ENCODE peak calls at places on chromosomes 4 and X, in four cellular contexts. J, T, K and I are unnamed samples.

GRCh38 chr4:4524364-4524763 is 17.5 kb downstream of the STX18 start:
- DNase-seq in J (no peak), T (no peak), K (no peak), I (no peak)

GRCh38 chr4:46844325-46844917 is 64.6 kb downstream of the COX7B2 start:
- DNase-seq in J (peak), T (no peak), K (peak), I (peak)

GRCh38 chr4:102734591-102735385 is 26.0 kb downstream of the MANBA start:
- DNase-seq in J (no peak), T (no peak), K (peak), I (peak)

GRCh38 chr4:184689681-184690080 is 40.1 kb downstream of the PRIMPOL start:
- DNase-seq in J (no peak), T (no peak), K (no peak), I (no peak)

GRCh38 chr4:15318621-15319348 is 109.0 kb upstream of the C1QTNF7 start:
- DNase-seq in J (no peak), T (no peak), K (no peak), I (peak)

GRCh38 chr4:55154290-55154880 is 29.0 kb upstream of the KDR start:
- DNase-seq in J (no peak), T (no peak), K (no peak), I (no peak)

GRCh38 chrX:38841766-38842165 is 40.5 kb downstream of the MID1IP1 start:
- DNase-seq in J (no peak), T (no peak), K (no peak), I (no peak)

GRCh38 chr4:7392438-7393374 is 42.0 kb downstream of the PSAPL1 start:
- DNase-seq in J (peak), T (no peak), K (peak), I (peak)

GRCh38 chrX:1205681-1206611 is 6.5 kb downstream of the CRLF2 start:
- DNase-seq in J (no peak), T (no peak), K (peak), I (peak)

GRCh38 chr4:13635281-13635799 is 7.8 kb upstream of the BOD1L1 start:
- DNase-seq in J (no peak), T (no peak), K (no peak), I (no peak)

GRCh38 chr4:37802068-37802666 is 24.3 kb upstream of the PGM2 start:
- DNase-seq in J (peak), T (no peak), K (peak), I (peak)

GRCh38 chr4:150569384-150569987 is 12.5 kb upstream of the MAB21L2 start:
- DNase-seq in J (no peak), T (no peak), K (peak), I (peak)

GRCh38 chrX:39928704-39929439 is 168.9 kb downstream of the BCOR start:
- DNase-seq in J (no peak), T (no peak), K (peak), I (no peak)

GRCh38 chrX:25079020-25079419 is 63.3 kb upstream of the ARX start:
- DNase-seq in J (no peak), T (no peak), K (no peak), I (no peak)

DNA sequence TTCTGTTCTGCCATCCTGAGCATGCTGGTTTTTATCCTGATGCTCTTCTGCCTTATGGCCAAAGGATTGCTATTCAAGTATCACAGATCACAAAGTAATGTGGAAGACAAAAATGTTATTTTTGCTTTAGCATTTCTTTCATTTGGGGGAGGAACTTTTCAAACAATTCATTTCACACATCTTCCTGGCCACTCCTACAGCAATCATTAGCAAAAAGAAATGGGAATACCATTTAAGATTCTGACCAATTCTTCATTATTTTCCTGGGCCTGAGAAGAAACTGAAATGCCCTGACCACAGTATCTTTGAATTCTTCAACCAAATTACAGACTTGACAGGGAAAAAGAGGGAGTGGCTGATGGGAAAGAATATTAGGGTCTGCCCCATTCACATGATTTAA is 38.0 kb upstream of the GRID2 start:
- DNase-seq in J (no peak), T (no peak), K (no peak), I (no peak)
- H3K4me3 ChIP-seq in J (no peak), T (no peak), K (no peak), I (no peak)

GRCh38 chrX:115560211-115560977 is 580 bp upstream of the PLS3 start:
- DNase-seq in J (no peak), T (no peak), K (peak), I (no peak)
- H3K4me3 ChIP-seq in J (peak), T (peak), K (peak), I (peak)

GRCh38 chr4:25029479-25030282 is 1.1 kb downstream of the LGI2 start:
- DNase-seq in J (no peak), T (no peak), K (no peak), I (no peak)

GRCh38 chr4:25030283-25031076 is at the start of gene LGI2:
- DNase-seq in J (peak), T (no peak), K (peak), I (peak)

GRCh38 chr4:25032126-25032525 is 1.4 kb upstream of the LGI2 start:
- DNase-seq in J (no peak), T (no peak), K (peak), I (no peak)

GRCh38 chr4:25031077-25031606 is 396 bp upstream of the LGI2 start:
- DNase-seq in J (no peak), T (no peak), K (no peak), I (peak)
- H3K4me3 ChIP-seq in J (peak), T (peak), K (peak), I (no peak)

DNA sequence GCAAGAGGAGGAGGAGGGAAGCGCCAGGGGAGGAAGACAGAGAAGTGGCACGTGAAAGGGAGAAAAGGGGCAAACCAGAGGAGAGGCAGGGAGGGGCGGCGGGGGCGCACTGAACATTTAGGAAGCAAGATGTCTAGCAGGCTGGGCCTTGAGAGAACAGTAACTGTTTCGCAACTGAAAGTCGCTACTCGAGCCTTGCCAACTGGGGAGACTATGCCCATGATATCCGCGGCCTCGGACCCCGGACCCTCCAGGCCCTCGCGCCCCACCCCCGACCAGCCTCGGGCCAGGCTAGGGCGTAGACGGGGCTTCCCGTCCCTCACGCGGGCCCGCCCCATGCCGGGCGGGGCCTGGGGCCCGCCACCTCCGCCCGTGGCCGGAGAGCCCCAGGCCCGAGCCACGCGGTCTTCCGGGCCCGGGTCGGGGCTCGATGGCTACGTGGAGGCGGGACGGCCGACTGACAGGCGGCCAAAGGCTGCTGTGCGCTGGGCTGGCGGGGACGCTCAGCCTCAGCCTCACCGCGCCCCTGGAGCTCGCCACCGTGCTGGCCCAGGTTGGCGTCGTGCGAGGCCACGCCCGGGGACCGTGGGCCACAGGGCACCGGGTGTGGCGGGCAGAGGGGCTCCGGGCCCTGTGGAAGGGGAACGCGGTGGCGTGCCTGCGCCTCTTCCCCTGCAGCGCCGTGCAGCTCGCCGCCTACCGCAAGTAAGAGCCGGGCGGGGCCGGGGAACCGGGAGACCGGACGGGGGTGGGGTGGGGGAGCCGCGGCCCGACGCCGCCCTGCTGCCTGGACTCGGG is at the start of gene SLC25A43:
- DNase-seq in J (peak), T (peak), K (peak), I (peak)
- H3K4me3 ChIP-seq in J (peak), T (peak), K (peak), I (peak)

GRCh38 chr4:153465922-153466636 is at the start of gene TMEM131L:
- DNase-seq in J (peak), T (peak), K (peak), I (peak)

GRCh38 chr4:153467897-153468262 is 1.7 kb downstream of the TMEM131L start:
- DNase-seq in J (no peak), T (no peak), K (no peak), I (peak)

GRCh38 chr4:153467154-153467896 is 1.2 kb downstream of the TMEM131L start:
- DNase-seq in J (peak), T (peak), K (peak), I (peak)

GRCh38 chr4:153466637-153467153 is 535 bp downstream of the TMEM131L start:
- DNase-seq in J (peak), T (peak), K (no peak), I (no peak)

GRCh38 chr4:153468587-153468986 is 2.4 kb downstream of the TMEM131L start:
- DNase-seq in J (no peak), T (no peak), K (no peak), I (peak)
- H3K4me3 ChIP-seq in J (no peak), T (peak), K (peak), I (peak)

GRCh38 chr4:152605031-152605430 is 69.1 kb upstream of the FBXW7 start:
- DNase-seq in J (no peak), T (no peak), K (no peak), I (no peak)
- H3K4me3 ChIP-seq in J (no peak), T (no peak), K (no peak), I (no peak)

GRCh38 chr4:101075536-101075935 is 271.8 kb downstream of the PPP3CA start:
- DNase-seq in J (no peak), T (no peak), K (no peak), I (no peak)

GRCh38 chr4:101074326-101074725 is 273.0 kb downstream of the PPP3CA start:
- DNase-seq in J (no peak), T (no peak), K (no peak), I (no peak)

GRCh38 chr4:101078950-101079349 is 268.4 kb downstream of the PPP3CA start:
- DNase-seq in J (no peak), T (no peak), K (no peak), I (no peak)

GRCh38 chr4:101071241-101071640 is 276.1 kb downstream of the PPP3CA start:
- DNase-seq in J (no peak), T (no peak), K (no peak), I (no peak)

GRCh38 chr4:101076032-101076431 is 271.3 kb downstream of the PPP3CA start:
- DNase-seq in J (no peak), T (no peak), K (no peak), I (no peak)
- H3K4me3 ChIP-seq in J (no peak), T (no peak), K (no peak), I (no peak)